ENCODE peak calls at places on chromosomes 5 and 9, in seven cellular contexts. One of them, this sample, is unnamed.

GRCh38 chr5:56516936-56517521 is 283.9 kb upstream of the ANKRD55 start:
- DNase-seq in RWPE1: no peak
- DNase-seq in WTC11: no peak
- DNase-seq in WERI-Rb-1: peak; percentile 66
- DNase-seq in dorsolateral prefrontal cortex: no peak
- DNase-seq in chondrocyte: no peak
- DNase-seq in CD8-positive, alpha-beta T cell: no peak
- DNase-seq in this sample: no peak

GRCh38 chr5:136408996-136409395 is 43.7 kb upstream of the TRPC7 start:
- DNase-seq in WERI-Rb-1: no peak
- DNase-seq in CD8-positive, alpha-beta T cell: no peak
- DNase-seq in RWPE1: no peak
- DNase-seq in dorsolateral prefrontal cortex: no peak
- DNase-seq in chondrocyte: no peak
- DNase-seq in WTC11: no peak
- DNase-seq in this sample: no peak

GRCh38 chr5:14204785-14205321 is 61.7 kb downstream of the TRIO start:
- DNase-seq in RWPE1: peak; percentile 51
- DNase-seq in chondrocyte: no peak
- DNase-seq in WTC11: no peak
- DNase-seq in CD8-positive, alpha-beta T cell: no peak
- DNase-seq in dorsolateral prefrontal cortex: peak; percentile 39
- DNase-seq in WERI-Rb-1: no peak
- DNase-seq in this sample: no peak

GRCh38 chr9:128420651-128421473 is at the start of gene CERCAM:
- DNase-seq in RWPE1: peak; percentile 79
- DNase-seq in WERI-Rb-1: peak; percentile 87
- DNase-seq in WTC11: peak; percentile 65
- DNase-seq in chondrocyte: no peak
- DNase-seq in dorsolateral prefrontal cortex: peak; percentile 42
- DNase-seq in CD8-positive, alpha-beta T cell: peak; percentile 48
- DNase-seq in this sample: peak; percentile 92

GRCh38 chr9:69168709-69169217 is 5.3 kb upstream of the TJP2 start:
- DNase-seq in WERI-Rb-1: no peak
- DNase-seq in chondrocyte: no peak
- DNase-seq in CD8-positive, alpha-beta T cell: peak; percentile 13
- DNase-seq in RWPE1: peak; percentile 87
- DNase-seq in WTC11: peak; percentile 53
- DNase-seq in dorsolateral prefrontal cortex: no peak
- DNase-seq in this sample: peak; percentile 58

GRCh38 chr9:78132688-78133033 is 101.0 kb upstream of the GNAQ start:
- DNase-seq in WTC11: no peak
- DNase-seq in RWPE1: no peak
- DNase-seq in CD8-positive, alpha-beta T cell: no peak
- DNase-seq in dorsolateral prefrontal cortex: no peak
- DNase-seq in chondrocyte: no peak
- DNase-seq in WERI-Rb-1: no peak
- DNase-seq in this sample: no peak

GRCh38 chr9:94860678-94861588 is 134.4 kb downstream of the AOPEP start:
- DNase-seq in RWPE1: no peak
- DNase-seq in chondrocyte: no peak
- DNase-seq in WERI-Rb-1: no peak
- DNase-seq in dorsolateral prefrontal cortex: no peak
- DNase-seq in CD8-positive, alpha-beta T cell: peak; percentile 56
- DNase-seq in WTC11: no peak
- DNase-seq in this sample: peak; percentile 78

GRCh38 chr5:82058710-82059109 is 86.9 kb downstream of the ATG10 start:
- DNase-seq in CD8-positive, alpha-beta T cell: no peak
- DNase-seq in WTC11: no peak
- DNase-seq in RWPE1: no peak
- DNase-seq in chondrocyte: no peak
- DNase-seq in dorsolateral prefrontal cortex: no peak
- DNase-seq in WERI-Rb-1: no peak
- DNase-seq in this sample: no peak

GRCh38 chr9:133864011-133864410 is 125.9 kb upstream of the SARDH start:
- DNase-seq in WERI-Rb-1: no peak
- DNase-seq in RWPE1: no peak
- DNase-seq in chondrocyte: no peak
- DNase-seq in dorsolateral prefrontal cortex: no peak
- DNase-seq in CD8-positive, alpha-beta T cell: no peak
- DNase-seq in WTC11: no peak
- DNase-seq in this sample: no peak

GRCh38 chr5:76870046-76870445 is 20.2 kb downstream of the S100Z start:
- DNase-seq in RWPE1: no peak
- DNase-seq in WTC11: no peak
- DNase-seq in WERI-Rb-1: no peak
- DNase-seq in chondrocyte: no peak
- DNase-seq in CD8-positive, alpha-beta T cell: no peak
- DNase-seq in dorsolateral prefrontal cortex: no peak
- DNase-seq in this sample: no peak

GRCh38 chr5:171270136-171270535 is 38.9 kb upstream of the TLX3 start:
- DNase-seq in CD8-positive, alpha-beta T cell: no peak
- DNase-seq in chondrocyte: no peak
- DNase-seq in dorsolateral prefrontal cortex: no peak
- DNase-seq in RWPE1: no peak
- DNase-seq in WERI-Rb-1: no peak
- DNase-seq in WTC11: no peak
- DNase-seq in this sample: no peak

GRCh38 chr5:57436586-57436985 is 46.0 kb downstream of the ACTBL2 start:
- DNase-seq in CD8-positive, alpha-beta T cell: no peak
- DNase-seq in WERI-Rb-1: no peak
- DNase-seq in RWPE1: no peak
- DNase-seq in dorsolateral prefrontal cortex: no peak
- DNase-seq in chondrocyte: no peak
- DNase-seq in WTC11: no peak
- DNase-seq in this sample: no peak

GRCh38 chr9:116157436-116158138 is 4.0 kb downstream of the PAPPA start:
- DNase-seq in CD8-positive, alpha-beta T cell: no peak
- DNase-seq in WTC11: peak; percentile 17
- DNase-seq in WERI-Rb-1: peak; percentile 22
- DNase-seq in chondrocyte: no peak
- DNase-seq in dorsolateral prefrontal cortex: no peak
- DNase-seq in RWPE1: no peak
- DNase-seq in this sample: no peak

GRCh38 chr5:72799721-72800120 is 16.7 kb upstream of the TNPO1 start:
- DNase-seq in dorsolateral prefrontal cortex: no peak
- DNase-seq in chondrocyte: no peak
- DNase-seq in WERI-Rb-1: no peak
- DNase-seq in CD8-positive, alpha-beta T cell: no peak
- DNase-seq in WTC11: no peak
- DNase-seq in RWPE1: no peak
- DNase-seq in this sample: no peak

GRCh38 chr9:92726971-92727715 is 37.5 kb downstream of the BICD2 start:
- DNase-seq in CD8-positive, alpha-beta T cell: no peak
- DNase-seq in WTC11: no peak
- DNase-seq in WERI-Rb-1: peak; percentile 92
- DNase-seq in RWPE1: no peak
- DNase-seq in dorsolateral prefrontal cortex: no peak
- DNase-seq in chondrocyte: no peak
- DNase-seq in this sample: no peak

GRCh38 chr9:35091536-35091935 is 4.9 kb downstream of the PIGO start:
- DNase-seq in RWPE1: no peak
- DNase-seq in CD8-positive, alpha-beta T cell: no peak
- DNase-seq in WERI-Rb-1: no peak
- DNase-seq in WTC11: no peak
- DNase-seq in chondrocyte: no peak
- DNase-seq in dorsolateral prefrontal cortex: no peak
- DNase-seq in this sample: no peak

GRCh38 chr5:138461343-138462125 is 3.7 kb upstream of the EGR1 start:
- DNase-seq in chondrocyte: peak; percentile 42
- DNase-seq in dorsolateral prefrontal cortex: peak; percentile 35
- DNase-seq in WERI-Rb-1: no peak
- DNase-seq in WTC11: no peak
- DNase-seq in RWPE1: peak; percentile 84
- DNase-seq in CD8-positive, alpha-beta T cell: no peak
- DNase-seq in this sample: no peak

GRCh38 chr5:59158165-59158564 is 575.3 kb downstream of the RAB3C start:
- DNase-seq in chondrocyte: no peak
- DNase-seq in RWPE1: peak; percentile 17
- DNase-seq in dorsolateral prefrontal cortex: no peak
- DNase-seq in CD8-positive, alpha-beta T cell: no peak
- DNase-seq in WTC11: no peak
- DNase-seq in WERI-Rb-1: no peak
- DNase-seq in this sample: no peak

GRCh38 chr9:135152608-135153337 is 65.3 kb downstream of the OLFM1 start:
- DNase-seq in RWPE1: peak; percentile 38
- DNase-seq in CD8-positive, alpha-beta T cell: no peak
- DNase-seq in WERI-Rb-1: peak; percentile 42
- DNase-seq in chondrocyte: no peak
- DNase-seq in dorsolateral prefrontal cortex: no peak
- DNase-seq in WTC11: peak; percentile 61
- DNase-seq in this sample: no peak

GRCh38 chr9:129414377-129415021 is 206.4 kb downstream of the C9orf50 start:
- DNase-seq in chondrocyte: no peak
- DNase-seq in WTC11: no peak
- DNase-seq in WERI-Rb-1: peak; percentile 71
- DNase-seq in dorsolateral prefrontal cortex: peak; percentile 53
- DNase-seq in RWPE1: no peak
- DNase-seq in CD8-positive, alpha-beta T cell: peak; percentile 31
- DNase-seq in this sample: no peak

GRCh38 chr9:104463864-104464263 is 40.2 kb upstream of the OR13F1 start:
- DNase-seq in RWPE1: no peak
- DNase-seq in dorsolateral prefrontal cortex: no peak
- DNase-seq in chondrocyte: no peak
- DNase-seq in WTC11: no peak
- DNase-seq in WERI-Rb-1: no peak
- DNase-seq in CD8-positive, alpha-beta T cell: no peak
- DNase-seq in this sample: no peak

GRCh38 chr9:94804316-94804715 is 77.8 kb downstream of the AOPEP start:
- DNase-seq in CD8-positive, alpha-beta T cell: no peak
- DNase-seq in WTC11: no peak
- DNase-seq in WERI-Rb-1: no peak
- DNase-seq in dorsolateral prefrontal cortex: no peak
- DNase-seq in chondrocyte: no peak
- DNase-seq in RWPE1: no peak
- DNase-seq in this sample: no peak

GRCh38 chr5:168603776-168604175 is 24.6 kb upstream of the PANK3 start:
- DNase-seq in RWPE1: no peak
- DNase-seq in WTC11: no peak
- DNase-seq in chondrocyte: no peak
- DNase-seq in WERI-Rb-1: no peak
- DNase-seq in dorsolateral prefrontal cortex: no peak
- DNase-seq in CD8-positive, alpha-beta T cell: no peak
- DNase-seq in this sample: no peak

GRCh38 chr9:16425572-16425971 is 444.9 kb downstream of the BNC2 start:
- DNase-seq in chondrocyte: no peak
- DNase-seq in RWPE1: peak; percentile 17
- DNase-seq in WERI-Rb-1: no peak
- DNase-seq in CD8-positive, alpha-beta T cell: no peak
- DNase-seq in dorsolateral prefrontal cortex: no peak
- DNase-seq in WTC11: no peak
- DNase-seq in this sample: no peak

GRCh38 chr5:114658179-114658578 is 296.3 kb downstream of the KCNN2 start:
- DNase-seq in WERI-Rb-1: no peak
- DNase-seq in CD8-positive, alpha-beta T cell: no peak
- DNase-seq in WTC11: no peak
- DNase-seq in RWPE1: no peak
- DNase-seq in chondrocyte: no peak
- DNase-seq in dorsolateral prefrontal cortex: no peak
- DNase-seq in this sample: no peak

GRCh38 chr5:132266836-132267160 is 9.3 kb downstream of the PDLIM4 start:
- DNase-seq in chondrocyte: no peak
- DNase-seq in RWPE1: no peak
- DNase-seq in WTC11: no peak
- DNase-seq in CD8-positive, alpha-beta T cell: no peak
- DNase-seq in WERI-Rb-1: no peak
- DNase-seq in dorsolateral prefrontal cortex: no peak
- DNase-seq in this sample: no peak

GRCh38 chr9:80449513-80449912 is 877.7 kb downstream of the TLE4 start:
- DNase-seq in CD8-positive, alpha-beta T cell: no peak
- DNase-seq in RWPE1: no peak
- DNase-seq in WTC11: peak; percentile 11
- DNase-seq in dorsolateral prefrontal cortex: no peak
- DNase-seq in chondrocyte: no peak
- DNase-seq in WERI-Rb-1: no peak
- DNase-seq in this sample: no peak

DNA sequence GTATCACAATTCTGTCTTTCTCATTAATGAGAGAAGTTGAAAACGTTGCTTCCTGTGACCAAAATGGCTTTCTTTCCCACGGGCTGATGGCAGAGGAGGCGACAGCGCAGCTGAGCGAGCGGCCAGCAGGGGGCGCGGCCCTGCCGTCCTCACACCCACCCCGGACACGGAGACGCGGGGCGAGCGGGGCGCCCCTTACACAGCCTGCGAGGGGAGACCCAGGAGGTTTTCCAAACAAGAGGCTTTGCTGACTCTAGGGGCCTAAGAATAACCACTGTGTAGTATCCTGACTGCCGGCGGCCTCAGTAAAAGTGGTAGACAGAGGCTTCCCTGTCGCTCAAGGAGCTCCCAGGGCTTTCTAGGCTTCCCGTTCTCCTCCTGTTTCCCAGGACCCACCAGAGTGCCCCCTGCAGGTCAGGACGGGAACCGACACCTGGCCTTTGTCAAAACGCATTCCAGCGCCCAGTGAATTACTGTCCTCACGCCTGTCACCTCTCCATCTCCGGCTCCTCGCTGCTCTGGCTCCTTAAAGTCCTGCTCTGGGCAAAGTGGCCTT is 27.3 kb upstream of the FGF1 start:
- DNase-seq in RWPE1: peak; percentile 72
- DNase-seq in dorsolateral prefrontal cortex: peak; percentile 83
- DNase-seq in chondrocyte: no peak
- DNase-seq in WERI-Rb-1: peak; percentile 92
- DNase-seq in CD8-positive, alpha-beta T cell: peak; percentile 73
- DNase-seq in WTC11: peak; percentile 96
- DNase-seq in this sample: peak; percentile 83
- TF ChIP-seq CTCF in RWPE1: peak; percentile 100
- TF ChIP-seq CTCF in dorsolateral prefrontal cortex: peak; percentile 99
- TF ChIP-seq CTCF in chondrocyte: peak; percentile 99
- TF ChIP-seq CTCF in WERI-Rb-1: peak; percentile 91
- TF ChIP-seq CTCF in CD8-positive, alpha-beta T cell: peak; percentile 98
- TF ChIP-seq CTCF in WTC11: peak; percentile 99
- TF ChIP-seq CTCF in this sample: peak; percentile 98

GRCh38 chr5:149228610-149229297 is 42.9 kb upstream of the AFAP1L1 start:
- DNase-seq in WERI-Rb-1: no peak
- DNase-seq in WTC11: no peak
- DNase-seq in RWPE1: peak; percentile 90
- DNase-seq in CD8-positive, alpha-beta T cell: no peak
- DNase-seq in chondrocyte: no peak
- DNase-seq in dorsolateral prefrontal cortex: no peak
- DNase-seq in this sample: no peak
- TF ChIP-seq CTCF in WERI-Rb-1: peak; percentile 34
- TF ChIP-seq CTCF in WTC11: no peak
- TF ChIP-seq CTCF in RWPE1: peak; percentile 77
- TF ChIP-seq CTCF in CD8-positive, alpha-beta T cell: no peak
- TF ChIP-seq CTCF in chondrocyte: peak; percentile 87
- TF ChIP-seq CTCF in dorsolateral prefrontal cortex: peak; percentile 68
- TF ChIP-seq CTCF in this sample: no peak

GRCh38 chr5:60883229-60883628 is 39.2 kb upstream of the ELOVL7 start:
- DNase-seq in chondrocyte: no peak
- DNase-seq in RWPE1: peak; percentile 10
- DNase-seq in dorsolateral prefrontal cortex: no peak
- DNase-seq in WTC11: no peak
- DNase-seq in CD8-positive, alpha-beta T cell: no peak
- DNase-seq in WERI-Rb-1: no peak
- DNase-seq in this sample: peak; percentile 47
- TF ChIP-seq CTCF in chondrocyte: peak; percentile 70
- TF ChIP-seq CTCF in RWPE1: peak; percentile 33
- TF ChIP-seq CTCF in dorsolateral prefrontal cortex: peak; percentile 54
- TF ChIP-seq CTCF in WTC11: peak; percentile 28
- TF ChIP-seq CTCF in CD8-positive, alpha-beta T cell: no peak
- TF ChIP-seq CTCF in WERI-Rb-1: peak; percentile 42
- TF ChIP-seq CTCF in this sample: no peak

GRCh38 chr5:150573867-150574817 is 66.2 kb downstream of the NDST1 start:
- DNase-seq in RWPE1: no peak
- DNase-seq in WERI-Rb-1: no peak
- DNase-seq in WTC11: no peak
- DNase-seq in CD8-positive, alpha-beta T cell: no peak
- DNase-seq in chondrocyte: peak; percentile 77
- DNase-seq in dorsolateral prefrontal cortex: no peak
- DNase-seq in this sample: no peak
- TF ChIP-seq CTCF in RWPE1: no peak
- TF ChIP-seq CTCF in WERI-Rb-1: peak; percentile 52
- TF ChIP-seq CTCF in WTC11: no peak
- TF ChIP-seq CTCF in CD8-positive, alpha-beta T cell: no peak
- TF ChIP-seq CTCF in chondrocyte: peak; percentile 58
- TF ChIP-seq CTCF in dorsolateral prefrontal cortex: no peak
- TF ChIP-seq CTCF in this sample: no peak